ENCODE peak calls at places on chromosomes 1 and 21, in six cellular contexts. I is body of pancreas, S is PC-9, A is aorta, N is thoracic aorta, U is OCI-LY7. G is an unnamed sample.

GRCh38 chr1:113307771-113308451 is 82.4 kb upstream of the MAGI3 start:
- DNase-seq in A (no peak), S (peak; percentile 10), U (no peak), I (no peak), N (no peak), G (no peak)

GRCh38 chr21:41927727-41928409 is 25.9 kb downstream of the C2CD2 start:
- DNase-seq in N (no peak), U (peak; percentile 63), A (no peak), S (no peak), I (no peak), G (peak; percentile 67)

GRCh38 chr1:23909412-23909811 is 3.8 kb downstream of the CNR2 start:
- DNase-seq in A (no peak), S (no peak), N (no peak), I (no peak), U (peak; percentile 85), G (peak; percentile 60)

GRCh38 chr1:160143695-160144094 is 7.7 kb upstream of the ATP1A4 start:
- DNase-seq in A (no peak), U (no peak), N (no peak), S (no peak), I (no peak), G (no peak)

GRCh38 chr1:173870252-173871075 is 2.3 kb downstream of the ZBTB37 start:
- DNase-seq in A (no peak), I (peak; percentile 69), S (no peak), U (peak; percentile 65), N (no peak), G (peak; percentile 58)

GRCh38 chr1:171226757-171227370 is 21.4 kb upstream of the FMO1 start:
- DNase-seq in I (peak; percentile 54), A (no peak), U (peak; percentile 73), S (no peak), N (no peak), G (no peak)

GRCh38 chr1:88075813-88076212 is 608.3 kb upstream of the PKN2 start:
- DNase-seq in U (no peak), S (no peak), A (no peak), I (no peak), N (no peak), G (no peak)

GRCh38 chr1:9927259-9927658 is 15.9 kb downstream of the LZIC start:
- DNase-seq in N (no peak), S (no peak), U (no peak), I (no peak), A (no peak), G (no peak)

GRCh38 chr1:26336477-26337205 is 17.3 kb downstream of the CRYBG2 start:
- DNase-seq in I (peak; percentile 97), S (peak; percentile 62), A (peak; percentile 88), N (no peak), U (peak; percentile 83), G (peak; percentile 81)

DNA sequence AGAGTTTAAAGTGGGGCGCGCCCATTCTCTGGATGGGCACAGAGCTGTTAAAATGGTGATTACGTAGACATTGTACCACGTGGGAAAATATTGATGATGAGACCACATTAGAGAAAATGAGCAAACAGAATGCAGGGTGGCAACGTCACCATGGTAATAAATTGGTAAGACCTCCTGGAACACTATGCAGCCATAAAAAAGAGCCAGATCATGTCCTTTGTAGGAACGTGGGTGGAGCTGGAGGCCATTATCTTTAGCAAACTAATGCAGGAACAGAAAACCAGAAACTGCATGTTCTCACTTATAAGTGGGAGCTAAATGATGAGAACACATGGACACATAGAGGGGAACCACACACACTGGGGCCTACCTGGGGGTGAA is 53.5 kb upstream of the CLDN14 start:
- DNase-seq in U (no peak), A (no peak), N (no peak), S (no peak), I (no peak), G (no peak)
- H3K4me3 ChIP-seq in U (no peak overlapping the region), A (no peak overlapping the region), N (no peak overlapping the region), S (no peak overlapping the region), I (no peak overlapping the region), G (no peak overlapping the region)

GRCh38 chr1:207063014-207063413 is 9.9 kb downstream of the PFKFB2 start:
- DNase-seq in A (no peak), I (no peak), U (no peak), N (no peak), S (no peak), G (no peak)
- H3K4me3 ChIP-seq in A (no peak overlapping the region), I (no peak overlapping the region), U (no peak overlapping the region), N (no peak overlapping the region), S (no peak overlapping the region), G (no peak overlapping the region)

GRCh38 chr1:215005656-215006335 is 76.7 kb upstream of the KCNK2 start:
- DNase-seq in S (no peak), U (no peak), A (no peak), I (no peak), N (no peak), G (no peak)

GRCh38 chr1:215002471-215002870 is 80.1 kb upstream of the KCNK2 start:
- DNase-seq in S (no peak), A (no peak), I (no peak), N (no peak), U (no peak), G (no peak)

GRCh38 chr1:215003686-215004085 is 78.9 kb upstream of the KCNK2 start:
- DNase-seq in S (no peak), I (no peak), U (no peak), A (no peak), N (no peak), G (no peak)

GRCh38 chr1:215004121-215004837 is 78.3 kb upstream of the KCNK2 start:
- DNase-seq in U (no peak), S (no peak), I (no peak), A (no peak), N (no peak), G (no peak)

GRCh38 chr1:215005078-215005477 is 77.5 kb upstream of the KCNK2 start:
- DNase-seq in U (no peak), N (no peak), A (no peak), S (no peak), I (no peak), G (no peak)
- H3K4me3 ChIP-seq in U (no peak overlapping the region), N (no peak overlapping the region), A (no peak overlapping the region), S (no peak overlapping the region), I (no peak overlapping the region), G (no peak overlapping the region)

DNA sequence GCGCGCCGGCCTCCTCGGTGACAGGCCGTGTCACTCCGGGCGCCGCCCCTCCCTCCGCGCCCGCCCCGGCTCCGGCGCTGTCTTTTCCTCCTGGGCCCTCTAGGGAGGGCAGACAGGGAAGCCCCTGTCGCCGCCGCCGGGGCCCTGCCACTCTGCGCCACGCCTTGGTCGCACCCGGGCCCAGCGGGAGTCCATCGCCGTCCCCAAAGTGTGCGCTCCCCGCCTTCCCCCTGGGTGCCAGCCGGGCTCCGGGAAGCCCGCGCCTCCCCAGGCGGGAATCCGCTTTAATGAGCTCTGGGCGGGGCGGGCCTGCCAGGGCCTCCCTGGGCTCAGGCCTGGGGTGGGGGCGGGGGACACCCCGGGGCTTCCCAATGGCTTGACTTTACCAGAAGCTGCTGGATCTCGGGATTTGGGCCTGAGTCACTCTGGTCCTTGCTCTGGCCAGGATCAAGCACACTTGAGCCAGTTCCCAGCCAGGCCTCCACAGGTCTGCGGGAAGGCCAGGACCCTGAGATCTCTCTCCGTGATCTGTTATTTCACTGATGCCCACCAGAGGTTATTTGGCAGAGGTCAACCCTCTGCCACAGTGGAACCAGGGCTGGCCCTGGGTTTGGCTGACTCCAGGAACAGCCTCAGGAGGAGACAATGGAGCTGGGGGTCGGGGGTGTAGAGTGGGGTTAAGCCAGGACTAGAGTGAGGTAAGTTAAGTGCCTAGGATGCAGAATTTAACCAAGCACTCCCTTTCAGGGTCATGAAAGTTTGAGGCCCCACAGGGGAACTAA is 178.4 kb upstream of the EDN2 start:
- DNase-seq in N (peak; percentile 55), I (peak; percentile 54), S (peak; percentile 49), U (no peak), A (peak; percentile 91), G (peak; percentile 78)
- H3K4me3 ChIP-seq in N (peak overlapping the region; percentile 83), I (peak overlapping the region; percentile 15), S (peak overlapping the region; percentile 59), U (no peak overlapping the region), A (peak overlapping the region; percentile 62), G (peak overlapping the region; percentile 54)

GRCh38 chr1:27599605-27600499 is 4.1 kb downstream of the AHDC1 start:
- DNase-seq in N (no peak), S (no peak), U (no peak), I (peak; percentile 37), A (no peak), G (no peak)
- H3K4me3 ChIP-seq in N (peak overlapping the region; percentile 56), S (no peak overlapping the region), U (peak overlapping the region; percentile 8), I (no peak overlapping the region), A (no peak overlapping the region), G (no peak overlapping the region)

GRCh38 chr1:42931911-42932422 is 26.7 kb downstream of the SLC2A1 start:
- DNase-seq in A (peak; percentile 59), N (no peak), I (peak; percentile 60), U (peak; percentile 86), S (peak; percentile 92), G (peak; percentile 88)
- H3K4me3 ChIP-seq in A (no peak overlapping the region), N (no peak overlapping the region), I (no peak overlapping the region), U (peak overlapping the region; percentile 41), S (no peak overlapping the region), G (peak overlapping the region; percentile 31)